ENCODE peak calls at places on chromosomes 12 and 14, in seven cellular contexts. One of them, this sample, is unnamed.
A peak's percentile ranks its signal among the peaks of the same experiment; 100 is the strongest.

GRCh38 chr12:69091447-69092022 is 147.8 kb upstream of the CPSF6 start:
- DNase-seq in neural progenitor cell: peak; percentile 23
- DNase-seq in tibial nerve: no peak
- DNase-seq in fibroblast of lung: peak; percentile 20
- DNase-seq in CD8-positive, alpha-beta T cell: no peak
- DNase-seq in ascending aorta: no peak
- DNase-seq in psoas muscle: no peak
- DNase-seq in this sample: no peak

GRCh38 chr14:39483682-39484081 is 51.4 kb upstream of the FBXO33 start:
- DNase-seq in neural progenitor cell: no peak
- DNase-seq in tibial nerve: no peak
- DNase-seq in fibroblast of lung: no peak
- DNase-seq in CD8-positive, alpha-beta T cell: no peak
- DNase-seq in ascending aorta: no peak
- DNase-seq in psoas muscle: no peak
- DNase-seq in this sample: no peak

GRCh38 chr12:47795814-47796411 is 22.9 kb downstream of the SLC48A1 start:
- DNase-seq in neural progenitor cell: no peak
- DNase-seq in tibial nerve: no peak
- DNase-seq in fibroblast of lung: no peak
- DNase-seq in CD8-positive, alpha-beta T cell: no peak
- DNase-seq in ascending aorta: no peak
- DNase-seq in psoas muscle: no peak
- DNase-seq in this sample: no peak

GRCh38 chr14:23172572-23172971 is 10.9 kb downstream of the SLC7A8 start:
- DNase-seq in neural progenitor cell: no peak
- DNase-seq in tibial nerve: no peak
- DNase-seq in fibroblast of lung: no peak
- DNase-seq in CD8-positive, alpha-beta T cell: no peak
- DNase-seq in ascending aorta: no peak
- DNase-seq in psoas muscle: no peak
- DNase-seq in this sample: no peak

GRCh38 chr14:93285048-93285447 is 47.8 kb downstream of the BTBD7 start:
- DNase-seq in neural progenitor cell: no peak
- DNase-seq in tibial nerve: no peak
- DNase-seq in fibroblast of lung: peak; percentile 52
- DNase-seq in CD8-positive, alpha-beta T cell: no peak
- DNase-seq in ascending aorta: no peak
- DNase-seq in psoas muscle: no peak
- DNase-seq in this sample: no peak

GRCh38 chr14:24734917-24735500 is 101.0 kb upstream of the GZMB start:
- DNase-seq in neural progenitor cell: peak; percentile 83
- DNase-seq in tibial nerve: peak; percentile 84
- DNase-seq in fibroblast of lung: peak; percentile 49
- DNase-seq in CD8-positive, alpha-beta T cell: no peak
- DNase-seq in ascending aorta: no peak
- DNase-seq in psoas muscle: no peak
- DNase-seq in this sample: no peak

GRCh38 chr12:94148841-94149780 is 734 bp downstream of the PLXNC1 start:
- DNase-seq in neural progenitor cell: peak; percentile 78
- DNase-seq in tibial nerve: no peak
- DNase-seq in fibroblast of lung: peak; percentile 41
- DNase-seq in CD8-positive, alpha-beta T cell: peak; percentile 22
- DNase-seq in ascending aorta: no peak
- DNase-seq in psoas muscle: peak; percentile 41
- DNase-seq in this sample: peak; percentile 28

GRCh38 chr12:120327593-120327992 is at the start of gene PLA2G1B:
- DNase-seq in neural progenitor cell: no peak
- DNase-seq in tibial nerve: no peak
- DNase-seq in fibroblast of lung: no peak
- DNase-seq in CD8-positive, alpha-beta T cell: no peak
- DNase-seq in ascending aorta: no peak
- DNase-seq in psoas muscle: no peak
- DNase-seq in this sample: no peak

GRCh38 chr12:50057896-50058670 is 687 bp downstream of the ASIC1 start:
- DNase-seq in neural progenitor cell: no peak
- DNase-seq in tibial nerve: no peak
- DNase-seq in fibroblast of lung: no peak
- DNase-seq in CD8-positive, alpha-beta T cell: no peak
- DNase-seq in ascending aorta: no peak
- DNase-seq in psoas muscle: no peak
- DNase-seq in this sample: no peak

GRCh38 chr12:52741378-52742195 is 35.6 kb downstream of the KRT76 start:
- DNase-seq in neural progenitor cell: peak; percentile 91
- DNase-seq in tibial nerve: peak; percentile 31
- DNase-seq in fibroblast of lung: peak; percentile 50
- DNase-seq in CD8-positive, alpha-beta T cell: peak; percentile 68
- DNase-seq in ascending aorta: no peak
- DNase-seq in psoas muscle: peak; percentile 26
- DNase-seq in this sample: peak; percentile 39

GRCh38 chr12:9961106-9961505 is 10.1 kb upstream of the CLEC12A start:
- DNase-seq in neural progenitor cell: no peak
- DNase-seq in tibial nerve: no peak
- DNase-seq in fibroblast of lung: no peak
- DNase-seq in CD8-positive, alpha-beta T cell: no peak
- DNase-seq in ascending aorta: no peak
- DNase-seq in psoas muscle: no peak
- DNase-seq in this sample: no peak

GRCh38 chr12:58105225-58106119 is 164.1 kb downstream of the ATP23 start:
- DNase-seq in neural progenitor cell: no peak
- DNase-seq in tibial nerve: no peak
- DNase-seq in fibroblast of lung: peak; percentile 17
- DNase-seq in CD8-positive, alpha-beta T cell: no peak
- DNase-seq in ascending aorta: no peak
- DNase-seq in psoas muscle: no peak
- DNase-seq in this sample: no peak

GRCh38 chr14:101495284-101495683 is 66.0 kb upstream of the DIO3 start:
- DNase-seq in neural progenitor cell: no peak
- DNase-seq in tibial nerve: no peak
- DNase-seq in fibroblast of lung: no peak
- DNase-seq in CD8-positive, alpha-beta T cell: no peak
- DNase-seq in ascending aorta: no peak
- DNase-seq in psoas muscle: no peak
- DNase-seq in this sample: no peak

GRCh38 chr14:106318700-106319099 is 792.3 kb downstream of the TMEM121 start:
- DNase-seq in neural progenitor cell: no peak
- DNase-seq in tibial nerve: no peak
- DNase-seq in fibroblast of lung: no peak
- DNase-seq in CD8-positive, alpha-beta T cell: no peak
- DNase-seq in ascending aorta: no peak
- DNase-seq in psoas muscle: no peak
- DNase-seq in this sample: peak; percentile 65
- H3K9me3 ChIP-seq in neural progenitor cell: peaks cover 19% of the 10 kb centered on the region
- H3K9me3 ChIP-seq in tibial nerve: peaks cover 4% of the 10 kb centered on the region
- H3K9me3 ChIP-seq in fibroblast of lung: no peaks in the 10 kb centered on the region
- H3K9me3 ChIP-seq in CD8-positive, alpha-beta T cell: no peaks in the 10 kb centered on the region
- H3K9me3 ChIP-seq in ascending aorta: no peaks in the 10 kb centered on the region
- H3K9me3 ChIP-seq in psoas muscle: no peaks in the 10 kb centered on the region
- H3K9me3 ChIP-seq in this sample: no peaks in the 10 kb centered on the region

GRCh38 chr12:114400925-114401324 is 5.0 kb downstream of the TBX5 start:
- DNase-seq in neural progenitor cell: peak; percentile 48
- DNase-seq in tibial nerve: peak; percentile 17
- DNase-seq in fibroblast of lung: no peak
- DNase-seq in CD8-positive, alpha-beta T cell: no peak
- DNase-seq in ascending aorta: no peak
- DNase-seq in psoas muscle: no peak
- DNase-seq in this sample: no peak
- H3K9me3 ChIP-seq in neural progenitor cell: no peaks in the 10 kb centered on the region
- H3K9me3 ChIP-seq in tibial nerve: no peaks in the 10 kb centered on the region
- H3K9me3 ChIP-seq in fibroblast of lung: no peaks in the 10 kb centered on the region
- H3K9me3 ChIP-seq in CD8-positive, alpha-beta T cell: no peaks in the 10 kb centered on the region
- H3K9me3 ChIP-seq in ascending aorta: no peaks in the 10 kb centered on the region
- H3K9me3 ChIP-seq in psoas muscle: no peaks in the 10 kb centered on the region
- H3K9me3 ChIP-seq in this sample: no peaks in the 10 kb centered on the region

GRCh38 chr14:105855246-105855892 is 329.0 kb downstream of the TMEM121 start:
- DNase-seq in neural progenitor cell: no peak
- DNase-seq in tibial nerve: no peak
- DNase-seq in fibroblast of lung: no peak
- DNase-seq in CD8-positive, alpha-beta T cell: no peak
- DNase-seq in ascending aorta: no peak
- DNase-seq in psoas muscle: no peak
- DNase-seq in this sample: no peak

GRCh38 chr14:105857223-105857815 is 330.9 kb downstream of the TMEM121 start:
- DNase-seq in neural progenitor cell: no peak
- DNase-seq in tibial nerve: no peak
- DNase-seq in fibroblast of lung: no peak
- DNase-seq in CD8-positive, alpha-beta T cell: no peak
- DNase-seq in ascending aorta: no peak
- DNase-seq in psoas muscle: no peak
- DNase-seq in this sample: no peak

GRCh38 chr14:105857816-105858675 is 331.7 kb downstream of the TMEM121 start:
- DNase-seq in neural progenitor cell: no peak
- DNase-seq in tibial nerve: no peak
- DNase-seq in fibroblast of lung: no peak
- DNase-seq in CD8-positive, alpha-beta T cell: no peak
- DNase-seq in ascending aorta: no peak
- DNase-seq in psoas muscle: no peak
- DNase-seq in this sample: no peak

GRCh38 chr14:105855893-105856675 is 329.7 kb downstream of the TMEM121 start:
- DNase-seq in neural progenitor cell: no peak
- DNase-seq in tibial nerve: no peak
- DNase-seq in fibroblast of lung: no peak
- DNase-seq in CD8-positive, alpha-beta T cell: no peak
- DNase-seq in ascending aorta: no peak
- DNase-seq in psoas muscle: no peak
- DNase-seq in this sample: no peak

DNA sequence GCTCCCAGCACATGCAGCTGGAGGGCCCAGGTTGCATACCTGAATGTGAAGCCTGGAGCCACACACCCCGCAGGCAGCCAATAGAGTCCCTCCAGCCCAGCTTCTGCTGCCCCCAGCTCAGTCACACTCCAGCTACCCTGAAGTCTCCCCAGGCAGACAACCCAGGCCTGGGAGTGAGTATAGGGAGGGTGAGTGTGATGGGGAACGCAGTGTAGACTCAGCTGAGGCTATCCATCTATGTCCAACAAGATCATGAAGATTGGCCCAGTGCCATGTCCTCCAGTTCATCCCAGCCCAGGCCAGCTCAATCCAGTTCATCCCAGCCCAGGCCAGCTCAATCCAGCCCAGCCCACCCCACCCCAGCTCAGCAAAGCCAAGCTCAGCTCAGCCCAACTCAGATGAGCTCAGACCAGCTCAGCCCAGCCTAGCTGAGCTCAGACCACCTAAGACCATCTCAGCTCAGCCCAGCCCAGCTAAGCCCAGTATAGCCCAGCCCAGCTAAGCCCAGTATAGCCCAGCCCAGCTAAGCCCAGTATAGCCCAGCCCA is 330.4 kb downstream of the TMEM121 start:
- DNase-seq in neural progenitor cell: no peak
- DNase-seq in tibial nerve: no peak
- DNase-seq in fibroblast of lung: no peak
- DNase-seq in CD8-positive, alpha-beta T cell: no peak
- DNase-seq in ascending aorta: no peak
- DNase-seq in psoas muscle: no peak
- DNase-seq in this sample: no peak
- H3K9me3 ChIP-seq in neural progenitor cell: peaks cover 2% of the 10 kb centered on the region
- H3K9me3 ChIP-seq in tibial nerve: peaks cover 32% of the 10 kb centered on the region
- H3K9me3 ChIP-seq in fibroblast of lung: no peaks in the 10 kb centered on the region
- H3K9me3 ChIP-seq in CD8-positive, alpha-beta T cell: no peaks in the 10 kb centered on the region
- H3K9me3 ChIP-seq in ascending aorta: no peaks in the 10 kb centered on the region
- H3K9me3 ChIP-seq in psoas muscle: no peaks in the 10 kb centered on the region
- H3K9me3 ChIP-seq in this sample: no peaks in the 10 kb centered on the region

GRCh38 chr12:133145981-133146380 is 15.6 kb downstream of the ZNF10 start:
- DNase-seq in neural progenitor cell: no peak
- DNase-seq in tibial nerve: no peak
- DNase-seq in fibroblast of lung: no peak
- DNase-seq in CD8-positive, alpha-beta T cell: no peak
- DNase-seq in ascending aorta: no peak
- DNase-seq in psoas muscle: no peak
- DNase-seq in this sample: no peak
- H3K9me3 ChIP-seq in neural progenitor cell: peaks cover 39% of the 10 kb centered on the region
- H3K9me3 ChIP-seq in tibial nerve: peaks cover 100% of the 10 kb centered on the region
- H3K9me3 ChIP-seq in fibroblast of lung: no peaks in the 10 kb centered on the region
- H3K9me3 ChIP-seq in CD8-positive, alpha-beta T cell: peaks cover 38% of the 10 kb centered on the region
- H3K9me3 ChIP-seq in ascending aorta: peaks cover 98% of the 10 kb centered on the region
- H3K9me3 ChIP-seq in psoas muscle: peaks cover 85% of the 10 kb centered on the region
- H3K9me3 ChIP-seq in this sample: peaks cover 88% of the 10 kb centered on the region

GRCh38 chr14:85172889-85173458 is 357.0 kb upstream of the FLRT2 start:
- DNase-seq in neural progenitor cell: no peak
- DNase-seq in tibial nerve: no peak
- DNase-seq in fibroblast of lung: no peak
- DNase-seq in CD8-positive, alpha-beta T cell: no peak
- DNase-seq in ascending aorta: no peak
- DNase-seq in psoas muscle: no peak
- DNase-seq in this sample: no peak
- H3K9me3 ChIP-seq in neural progenitor cell: no peaks in the 10 kb centered on the region
- H3K9me3 ChIP-seq in tibial nerve: no peaks in the 10 kb centered on the region
- H3K9me3 ChIP-seq in fibroblast of lung: no peaks in the 10 kb centered on the region
- H3K9me3 ChIP-seq in CD8-positive, alpha-beta T cell: no peaks in the 10 kb centered on the region
- H3K9me3 ChIP-seq in ascending aorta: no peaks in the 10 kb centered on the region
- H3K9me3 ChIP-seq in psoas muscle: no peaks in the 10 kb centered on the region
- H3K9me3 ChIP-seq in this sample: peaks cover 3% of the 10 kb centered on the region

DNA sequence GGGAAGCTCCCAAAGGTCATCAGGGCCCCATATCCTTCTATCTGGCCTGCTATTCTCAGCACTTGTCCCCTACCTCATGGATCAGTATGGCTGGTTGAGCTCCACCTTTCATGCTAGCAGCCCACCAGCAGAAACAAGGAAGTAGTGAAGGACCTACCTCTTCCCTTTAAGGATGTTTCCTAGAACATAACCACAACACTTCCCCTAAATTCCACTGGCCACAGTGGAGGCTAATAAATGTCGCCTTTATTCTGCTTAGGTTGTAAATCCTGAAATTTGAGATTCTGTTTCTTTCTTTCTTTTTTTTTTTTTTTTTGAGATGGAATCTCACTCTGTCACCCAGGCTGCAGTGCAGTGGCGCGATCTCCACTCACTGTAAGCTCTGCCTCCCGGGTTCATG is 128.7 kb upstream of the PARP11 start:
- DNase-seq in neural progenitor cell: no peak
- DNase-seq in tibial nerve: no peak
- DNase-seq in fibroblast of lung: no peak
- DNase-seq in CD8-positive, alpha-beta T cell: no peak
- DNase-seq in ascending aorta: no peak
- DNase-seq in psoas muscle: no peak
- DNase-seq in this sample: no peak
- H3K9me3 ChIP-seq in neural progenitor cell: no peaks in the 10 kb centered on the region
- H3K9me3 ChIP-seq in tibial nerve: no peaks in the 10 kb centered on the region
- H3K9me3 ChIP-seq in fibroblast of lung: no peaks in the 10 kb centered on the region
- H3K9me3 ChIP-seq in CD8-positive, alpha-beta T cell: no peaks in the 10 kb centered on the region
- H3K9me3 ChIP-seq in ascending aorta: no peaks in the 10 kb centered on the region
- H3K9me3 ChIP-seq in psoas muscle: peaks cover 3% of the 10 kb centered on the region
- H3K9me3 ChIP-seq in this sample: no peaks in the 10 kb centered on the region

DNA sequence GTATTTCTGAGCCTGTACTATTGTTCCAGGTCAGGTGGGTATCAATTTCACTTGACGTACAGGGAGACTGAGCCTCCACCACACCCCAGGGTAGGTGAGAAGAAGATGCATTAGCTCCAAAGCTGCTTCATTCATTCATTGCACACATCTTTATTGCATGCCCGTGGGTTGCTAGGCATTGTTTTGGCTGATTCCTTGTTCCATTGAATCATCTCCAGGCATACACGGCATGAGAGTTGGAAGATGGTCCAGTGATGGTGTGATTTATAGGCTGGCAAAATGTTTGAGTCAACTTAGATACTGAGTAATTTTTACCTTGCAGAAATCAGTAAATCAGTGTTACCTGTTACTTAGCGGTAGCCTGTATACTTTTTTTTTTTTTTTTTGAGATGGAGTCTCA is 21.2 kb downstream of the KLC1 start:
- DNase-seq in neural progenitor cell: no peak
- DNase-seq in tibial nerve: no peak
- DNase-seq in fibroblast of lung: no peak
- DNase-seq in CD8-positive, alpha-beta T cell: no peak
- DNase-seq in ascending aorta: no peak
- DNase-seq in psoas muscle: no peak
- DNase-seq in this sample: no peak
- H3K9me3 ChIP-seq in neural progenitor cell: no peaks in the 10 kb centered on the region
- H3K9me3 ChIP-seq in tibial nerve: no peaks in the 10 kb centered on the region
- H3K9me3 ChIP-seq in fibroblast of lung: no peaks in the 10 kb centered on the region
- H3K9me3 ChIP-seq in CD8-positive, alpha-beta T cell: no peaks in the 10 kb centered on the region
- H3K9me3 ChIP-seq in ascending aorta: no peaks in the 10 kb centered on the region
- H3K9me3 ChIP-seq in psoas muscle: no peaks in the 10 kb centered on the region
- H3K9me3 ChIP-seq in this sample: no peaks in the 10 kb centered on the region

This sample was measured in CD4-positive, alpha-beta T cell.